ENCODE peak calls at places on chromosomes 6 and 20, in eight cellular contexts. One of them, this sample, is unnamed.
A peak's percentile ranks its signal among the peaks of the same experiment; 100 is the strongest.

GRCh38 chr6:131400054-131400781 is 172.8 kb upstream of the ARG1 start:
- DNase-seq in kidney glomerular epithelial cell: peak; percentile 30
- DNase-seq in stimulated activated naive CD4-positive, alpha-beta T cell treated with Interleukin-2 at 50 U/mL for 16 hours: no peak
- DNase-seq in SJSA1: peak; percentile 56
- DNase-seq in activated T-helper 1 cell treated with anti-CD3 and anti-CD28 coated beads, Interleukin-2, amount 50 U/mL, for 16 hours: no peak
- DNase-seq in amniotic stem cell: peak; percentile 42
- DNase-seq in K562: peak; percentile 12
- DNase-seq in colonic mucosa: no peak
- DNase-seq in this sample: no peak

GRCh38 chr6:30615958-30616810 is 859 bp downstream of the PPP1R10 start:
- DNase-seq in stimulated activated naive CD4-positive, alpha-beta T cell treated with Interleukin-2 at 50 U/mL for 16 hours: peak; percentile 4
- DNase-seq in activated T-helper 1 cell treated with anti-CD3 and anti-CD28 coated beads, Interleukin-2, amount 50 U/mL, for 16 hours: no peak
- DNase-seq in colonic mucosa: no peak
- DNase-seq in amniotic stem cell: no peak
- DNase-seq in kidney glomerular epithelial cell: peak; percentile 14
- DNase-seq in SJSA1: no peak
- DNase-seq in K562: peak; percentile 47
- DNase-seq in this sample: no peak

GRCh38 chr6:141513830-141514229 is 618.9 kb upstream of the GJE1 start:
- DNase-seq in amniotic stem cell: no peak
- DNase-seq in activated T-helper 1 cell treated with anti-CD3 and anti-CD28 coated beads, Interleukin-2, amount 50 U/mL, for 16 hours: no peak
- DNase-seq in kidney glomerular epithelial cell: no peak
- DNase-seq in SJSA1: no peak
- DNase-seq in K562: no peak
- DNase-seq in stimulated activated naive CD4-positive, alpha-beta T cell treated with Interleukin-2 at 50 U/mL for 16 hours: no peak
- DNase-seq in colonic mucosa: no peak
- DNase-seq in this sample: no peak

GRCh38 chr20:1334761-1335160 is 5.8 kb upstream of the SDCBP2 start:
- DNase-seq in activated T-helper 1 cell treated with anti-CD3 and anti-CD28 coated beads, Interleukin-2, amount 50 U/mL, for 16 hours: no peak
- DNase-seq in colonic mucosa: no peak
- DNase-seq in kidney glomerular epithelial cell: no peak
- DNase-seq in amniotic stem cell: no peak
- DNase-seq in SJSA1: peak; percentile 33
- DNase-seq in stimulated activated naive CD4-positive, alpha-beta T cell treated with Interleukin-2 at 50 U/mL for 16 hours: no peak
- DNase-seq in K562: peak; percentile 23
- DNase-seq in this sample: no peak

GRCh38 chr20:48824830-48825550 is 2.8 kb downstream of the PREX1 start:
- DNase-seq in kidney glomerular epithelial cell: no peak
- DNase-seq in SJSA1: peak; percentile 58
- DNase-seq in K562: no peak
- DNase-seq in activated T-helper 1 cell treated with anti-CD3 and anti-CD28 coated beads, Interleukin-2, amount 50 U/mL, for 16 hours: no peak
- DNase-seq in stimulated activated naive CD4-positive, alpha-beta T cell treated with Interleukin-2 at 50 U/mL for 16 hours: no peak
- DNase-seq in amniotic stem cell: no peak
- DNase-seq in colonic mucosa: no peak
- DNase-seq in this sample: no peak

GRCh38 chr6:154447929-154448328 is 62.6 kb downstream of the CNKSR3 start:
- DNase-seq in kidney glomerular epithelial cell: no peak
- DNase-seq in amniotic stem cell: no peak
- DNase-seq in colonic mucosa: no peak
- DNase-seq in activated T-helper 1 cell treated with anti-CD3 and anti-CD28 coated beads, Interleukin-2, amount 50 U/mL, for 16 hours: no peak
- DNase-seq in stimulated activated naive CD4-positive, alpha-beta T cell treated with Interleukin-2 at 50 U/mL for 16 hours: no peak
- DNase-seq in SJSA1: no peak
- DNase-seq in K562: no peak
- DNase-seq in this sample: no peak

GRCh38 chr20:1415667-1416468 is 23.0 kb upstream of the FKBP1A start:
- DNase-seq in K562: peak; percentile 35
- DNase-seq in kidney glomerular epithelial cell: peak; percentile 45
- DNase-seq in SJSA1: peak; percentile 93
- DNase-seq in stimulated activated naive CD4-positive, alpha-beta T cell treated with Interleukin-2 at 50 U/mL for 16 hours: no peak
- DNase-seq in activated T-helper 1 cell treated with anti-CD3 and anti-CD28 coated beads, Interleukin-2, amount 50 U/mL, for 16 hours: no peak
- DNase-seq in colonic mucosa: no peak
- DNase-seq in amniotic stem cell: peak; percentile 73
- DNase-seq in this sample: no peak

GRCh38 chr6:79984261-79984660 is 20.2 kb upstream of the TTK start:
- DNase-seq in colonic mucosa: no peak
- DNase-seq in activated T-helper 1 cell treated with anti-CD3 and anti-CD28 coated beads, Interleukin-2, amount 50 U/mL, for 16 hours: no peak
- DNase-seq in SJSA1: no peak
- DNase-seq in K562: no peak
- DNase-seq in kidney glomerular epithelial cell: peak; percentile 84
- DNase-seq in amniotic stem cell: no peak
- DNase-seq in stimulated activated naive CD4-positive, alpha-beta T cell treated with Interleukin-2 at 50 U/mL for 16 hours: no peak
- DNase-seq in this sample: peak; percentile 11

GRCh38 chr6:75693534-75693933 is 55.5 kb upstream of the MYO6 start:
- DNase-seq in stimulated activated naive CD4-positive, alpha-beta T cell treated with Interleukin-2 at 50 U/mL for 16 hours: no peak
- DNase-seq in amniotic stem cell: no peak
- DNase-seq in colonic mucosa: no peak
- DNase-seq in K562: no peak
- DNase-seq in kidney glomerular epithelial cell: no peak
- DNase-seq in SJSA1: no peak
- DNase-seq in activated T-helper 1 cell treated with anti-CD3 and anti-CD28 coated beads, Interleukin-2, amount 50 U/mL, for 16 hours: no peak
- DNase-seq in this sample: no peak

GRCh38 chr6:68052234-68052633 is 582.8 kb upstream of the ADGRB3 start:
- DNase-seq in amniotic stem cell: no peak
- DNase-seq in stimulated activated naive CD4-positive, alpha-beta T cell treated with Interleukin-2 at 50 U/mL for 16 hours: no peak
- DNase-seq in activated T-helper 1 cell treated with anti-CD3 and anti-CD28 coated beads, Interleukin-2, amount 50 U/mL, for 16 hours: no peak
- DNase-seq in colonic mucosa: no peak
- DNase-seq in kidney glomerular epithelial cell: no peak
- DNase-seq in K562: no peak
- DNase-seq in SJSA1: no peak
- DNase-seq in this sample: no peak

GRCh38 chr6:75611702-75612375 is 10.2 kb downstream of the SENP6 start:
- DNase-seq in stimulated activated naive CD4-positive, alpha-beta T cell treated with Interleukin-2 at 50 U/mL for 16 hours: peak; percentile 20
- DNase-seq in kidney glomerular epithelial cell: no peak
- DNase-seq in K562: no peak
- DNase-seq in colonic mucosa: no peak
- DNase-seq in SJSA1: no peak
- DNase-seq in amniotic stem cell: no peak
- DNase-seq in activated T-helper 1 cell treated with anti-CD3 and anti-CD28 coated beads, Interleukin-2, amount 50 U/mL, for 16 hours: no peak
- DNase-seq in this sample: no peak

GRCh38 chr20:61369731-61370520 is 117.9 kb downstream of the CDH4 start:
- DNase-seq in kidney glomerular epithelial cell: no peak
- DNase-seq in stimulated activated naive CD4-positive, alpha-beta T cell treated with Interleukin-2 at 50 U/mL for 16 hours: no peak
- DNase-seq in SJSA1: no peak
- DNase-seq in activated T-helper 1 cell treated with anti-CD3 and anti-CD28 coated beads, Interleukin-2, amount 50 U/mL, for 16 hours: no peak
- DNase-seq in amniotic stem cell: no peak
- DNase-seq in colonic mucosa: no peak
- DNase-seq in K562: no peak
- DNase-seq in this sample: no peak

GRCh38 chr20:45436732-45437485 is 21.0 kb downstream of the PIGT start:
- DNase-seq in SJSA1: peak; percentile 91
- DNase-seq in kidney glomerular epithelial cell: peak; percentile 78
- DNase-seq in colonic mucosa: peak; percentile 93
- DNase-seq in K562: peak; percentile 88
- DNase-seq in stimulated activated naive CD4-positive, alpha-beta T cell treated with Interleukin-2 at 50 U/mL for 16 hours: peak; percentile 80
- DNase-seq in amniotic stem cell: peak; percentile 58
- DNase-seq in activated T-helper 1 cell treated with anti-CD3 and anti-CD28 coated beads, Interleukin-2, amount 50 U/mL, for 16 hours: peak; percentile 77
- DNase-seq in this sample: peak; percentile 93

GRCh38 chr20:36614781-36615557 is 9.4 kb downstream of the RAB5IF start:
- DNase-seq in activated T-helper 1 cell treated with anti-CD3 and anti-CD28 coated beads, Interleukin-2, amount 50 U/mL, for 16 hours: no peak
- DNase-seq in colonic mucosa: no peak
- DNase-seq in amniotic stem cell: no peak
- DNase-seq in kidney glomerular epithelial cell: peak; percentile 55
- DNase-seq in stimulated activated naive CD4-positive, alpha-beta T cell treated with Interleukin-2 at 50 U/mL for 16 hours: no peak
- DNase-seq in K562: no peak
- DNase-seq in SJSA1: no peak
- DNase-seq in this sample: no peak

GRCh38 chr6:1285589-1286340 is 26.1 kb upstream of the FOXQ1 start:
- DNase-seq in kidney glomerular epithelial cell: peak; percentile 82
- DNase-seq in amniotic stem cell: no peak
- DNase-seq in SJSA1: peak; percentile 83
- DNase-seq in stimulated activated naive CD4-positive, alpha-beta T cell treated with Interleukin-2 at 50 U/mL for 16 hours: no peak
- DNase-seq in K562: no peak
- DNase-seq in activated T-helper 1 cell treated with anti-CD3 and anti-CD28 coated beads, Interleukin-2, amount 50 U/mL, for 16 hours: no peak
- DNase-seq in colonic mucosa: no peak
- DNase-seq in this sample: no peak

GRCh38 chr20:62843656-62844055 is 18.0 kb downstream of the TCFL5 start:
- DNase-seq in amniotic stem cell: no peak
- DNase-seq in colonic mucosa: no peak
- DNase-seq in kidney glomerular epithelial cell: no peak
- DNase-seq in activated T-helper 1 cell treated with anti-CD3 and anti-CD28 coated beads, Interleukin-2, amount 50 U/mL, for 16 hours: no peak
- DNase-seq in SJSA1: no peak
- DNase-seq in K562: no peak
- DNase-seq in stimulated activated naive CD4-positive, alpha-beta T cell treated with Interleukin-2 at 50 U/mL for 16 hours: no peak
- DNase-seq in this sample: no peak

GRCh38 chr6:43494321-43494720 is 15.8 kb downstream of the LRRC73 start:
- DNase-seq in kidney glomerular epithelial cell: no peak
- DNase-seq in SJSA1: no peak
- DNase-seq in colonic mucosa: no peak
- DNase-seq in K562: peak; percentile 49
- DNase-seq in stimulated activated naive CD4-positive, alpha-beta T cell treated with Interleukin-2 at 50 U/mL for 16 hours: no peak
- DNase-seq in activated T-helper 1 cell treated with anti-CD3 and anti-CD28 coated beads, Interleukin-2, amount 50 U/mL, for 16 hours: no peak
- DNase-seq in amniotic stem cell: no peak
- DNase-seq in this sample: no peak

GRCh38 chr6:5146396-5146795 is 61.3 kb downstream of the PPP1R3G start:
- DNase-seq in kidney glomerular epithelial cell: no peak
- DNase-seq in SJSA1: no peak
- DNase-seq in activated T-helper 1 cell treated with anti-CD3 and anti-CD28 coated beads, Interleukin-2, amount 50 U/mL, for 16 hours: no peak
- DNase-seq in colonic mucosa: no peak
- DNase-seq in K562: no peak
- DNase-seq in stimulated activated naive CD4-positive, alpha-beta T cell treated with Interleukin-2 at 50 U/mL for 16 hours: no peak
- DNase-seq in amniotic stem cell: no peak
- DNase-seq in this sample: no peak

GRCh38 chr6:53203483-53203882 is 54.8 kb upstream of the GCM1 start:
- DNase-seq in kidney glomerular epithelial cell: no peak
- DNase-seq in K562: no peak
- DNase-seq in stimulated activated naive CD4-positive, alpha-beta T cell treated with Interleukin-2 at 50 U/mL for 16 hours: no peak
- DNase-seq in colonic mucosa: no peak
- DNase-seq in SJSA1: no peak
- DNase-seq in activated T-helper 1 cell treated with anti-CD3 and anti-CD28 coated beads, Interleukin-2, amount 50 U/mL, for 16 hours: no peak
- DNase-seq in amniotic stem cell: no peak
- DNase-seq in this sample: no peak

GRCh38 chr6:14804444-14805210 is 441.2 kb upstream of the JARID2 start:
- DNase-seq in stimulated activated naive CD4-positive, alpha-beta T cell treated with Interleukin-2 at 50 U/mL for 16 hours: no peak
- DNase-seq in amniotic stem cell: no peak
- DNase-seq in activated T-helper 1 cell treated with anti-CD3 and anti-CD28 coated beads, Interleukin-2, amount 50 U/mL, for 16 hours: no peak
- DNase-seq in colonic mucosa: peak; percentile 95
- DNase-seq in SJSA1: peak; percentile 63
- DNase-seq in K562: no peak
- DNase-seq in kidney glomerular epithelial cell: no peak
- DNase-seq in this sample: peak; percentile 93

GRCh38 chr6:35140991-35141720 is at the start of gene TCP11:
- DNase-seq in kidney glomerular epithelial cell: no peak
- DNase-seq in K562: peak; percentile 57
- DNase-seq in SJSA1: no peak
- DNase-seq in amniotic stem cell: no peak
- DNase-seq in colonic mucosa: peak; percentile 50
- DNase-seq in activated T-helper 1 cell treated with anti-CD3 and anti-CD28 coated beads, Interleukin-2, amount 50 U/mL, for 16 hours: no peak
- DNase-seq in stimulated activated naive CD4-positive, alpha-beta T cell treated with Interleukin-2 at 50 U/mL for 16 hours: peak; percentile 18
- DNase-seq in this sample: peak; percentile 42

GRCh38 chr6:17730078-17730704 is 23.5 kb upstream of the NUP153 start:
- DNase-seq in amniotic stem cell: no peak
- DNase-seq in K562: no peak
- DNase-seq in colonic mucosa: no peak
- DNase-seq in kidney glomerular epithelial cell: no peak
- DNase-seq in stimulated activated naive CD4-positive, alpha-beta T cell treated with Interleukin-2 at 50 U/mL for 16 hours: no peak
- DNase-seq in activated T-helper 1 cell treated with anti-CD3 and anti-CD28 coated beads, Interleukin-2, amount 50 U/mL, for 16 hours: no peak
- DNase-seq in SJSA1: no peak
- DNase-seq in this sample: no peak

GRCh38 chr6:72084992-72085569 is 198.7 kb downstream of the RIMS1 start:
- DNase-seq in K562: no peak
- DNase-seq in SJSA1: no peak
- DNase-seq in activated T-helper 1 cell treated with anti-CD3 and anti-CD28 coated beads, Interleukin-2, amount 50 U/mL, for 16 hours: no peak
- DNase-seq in amniotic stem cell: peak; percentile 13
- DNase-seq in stimulated activated naive CD4-positive, alpha-beta T cell treated with Interleukin-2 at 50 U/mL for 16 hours: no peak
- DNase-seq in colonic mucosa: no peak
- DNase-seq in kidney glomerular epithelial cell: peak; percentile 3
- DNase-seq in this sample: no peak

GRCh38 chr20:24998121-24998520 is 5.6 kb upstream of the APMAP start:
- DNase-seq in SJSA1: peak; percentile 16
- DNase-seq in colonic mucosa: no peak
- DNase-seq in activated T-helper 1 cell treated with anti-CD3 and anti-CD28 coated beads, Interleukin-2, amount 50 U/mL, for 16 hours: no peak
- DNase-seq in K562: no peak
- DNase-seq in stimulated activated naive CD4-positive, alpha-beta T cell treated with Interleukin-2 at 50 U/mL for 16 hours: no peak
- DNase-seq in kidney glomerular epithelial cell: no peak
- DNase-seq in amniotic stem cell: no peak
- DNase-seq in this sample: no peak

GRCh38 chr6:74268821-74269600 is 573.0 kb downstream of the CD109 start:
- DNase-seq in K562: no peak
- DNase-seq in colonic mucosa: no peak
- DNase-seq in stimulated activated naive CD4-positive, alpha-beta T cell treated with Interleukin-2 at 50 U/mL for 16 hours: no peak
- DNase-seq in SJSA1: no peak
- DNase-seq in kidney glomerular epithelial cell: no peak
- DNase-seq in activated T-helper 1 cell treated with anti-CD3 and anti-CD28 coated beads, Interleukin-2, amount 50 U/mL, for 16 hours: no peak
- DNase-seq in amniotic stem cell: no peak
- DNase-seq in this sample: no peak

GRCh38 chr20:732727-733126 is 35.6 kb downstream of the SLC52A3 start:
- DNase-seq in activated T-helper 1 cell treated with anti-CD3 and anti-CD28 coated beads, Interleukin-2, amount 50 U/mL, for 16 hours: no peak
- DNase-seq in SJSA1: no peak
- DNase-seq in colonic mucosa: no peak
- DNase-seq in stimulated activated naive CD4-positive, alpha-beta T cell treated with Interleukin-2 at 50 U/mL for 16 hours: no peak
- DNase-seq in K562: no peak
- DNase-seq in kidney glomerular epithelial cell: no peak
- DNase-seq in amniotic stem cell: no peak
- DNase-seq in this sample: no peak

GRCh38 chr20:52974155-52974554 is 2.0 kb downstream of the TSHZ2 start:
- DNase-seq in K562: no peak
- DNase-seq in kidney glomerular epithelial cell: peak; percentile 17
- DNase-seq in amniotic stem cell: no peak
- DNase-seq in colonic mucosa: no peak
- DNase-seq in SJSA1: no peak
- DNase-seq in activated T-helper 1 cell treated with anti-CD3 and anti-CD28 coated beads, Interleukin-2, amount 50 U/mL, for 16 hours: no peak
- DNase-seq in stimulated activated naive CD4-positive, alpha-beta T cell treated with Interleukin-2 at 50 U/mL for 16 hours: peak; percentile 32
- DNase-seq in this sample: no peak

GRCh38 chr6:28789553-28790083 is 134.2 kb downstream of the TRIM27 start:
- DNase-seq in amniotic stem cell: no peak
- DNase-seq in stimulated activated naive CD4-positive, alpha-beta T cell treated with Interleukin-2 at 50 U/mL for 16 hours: no peak
- DNase-seq in kidney glomerular epithelial cell: peak; percentile 53
- DNase-seq in activated T-helper 1 cell treated with anti-CD3 and anti-CD28 coated beads, Interleukin-2, amount 50 U/mL, for 16 hours: no peak
- DNase-seq in K562: peak; percentile 62
- DNase-seq in colonic mucosa: peak; percentile 24
- DNase-seq in SJSA1: peak; percentile 52
- DNase-seq in this sample: no peak

GRCh38 chr6:45801471-45802289 is 214.0 kb downstream of the CLIC5 start:
- DNase-seq in amniotic stem cell: no peak
- DNase-seq in kidney glomerular epithelial cell: no peak
- DNase-seq in K562: no peak
- DNase-seq in colonic mucosa: no peak
- DNase-seq in activated T-helper 1 cell treated with anti-CD3 and anti-CD28 coated beads, Interleukin-2, amount 50 U/mL, for 16 hours: peak; percentile 2
- DNase-seq in SJSA1: no peak
- DNase-seq in stimulated activated naive CD4-positive, alpha-beta T cell treated with Interleukin-2 at 50 U/mL for 16 hours: peak; percentile 60
- DNase-seq in this sample: no peak

GRCh38 chr6:47306887-47307286 is 2.8 kb downstream of the TNFRSF21 start:
- DNase-seq in kidney glomerular epithelial cell: peak; percentile 9
- DNase-seq in SJSA1: no peak
- DNase-seq in K562: no peak
- DNase-seq in activated T-helper 1 cell treated with anti-CD3 and anti-CD28 coated beads, Interleukin-2, amount 50 U/mL, for 16 hours: no peak
- DNase-seq in colonic mucosa: no peak
- DNase-seq in stimulated activated naive CD4-positive, alpha-beta T cell treated with Interleukin-2 at 50 U/mL for 16 hours: no peak
- DNase-seq in amniotic stem cell: no peak
- DNase-seq in this sample: no peak

GRCh38 chr6:126698732-126699240 is 358.9 kb downstream of the CENPW start:
- DNase-seq in stimulated activated naive CD4-positive, alpha-beta T cell treated with Interleukin-2 at 50 U/mL for 16 hours: no peak
- DNase-seq in K562: no peak
- DNase-seq in amniotic stem cell: no peak
- DNase-seq in colonic mucosa: no peak
- DNase-seq in kidney glomerular epithelial cell: no peak
- DNase-seq in activated T-helper 1 cell treated with anti-CD3 and anti-CD28 coated beads, Interleukin-2, amount 50 U/mL, for 16 hours: no peak
- DNase-seq in SJSA1: no peak
- DNase-seq in this sample: no peak

GRCh38 chr20:63699466-63700198 is 3.2 kb downstream of the TNFRSF6B start:
- DNase-seq in kidney glomerular epithelial cell: no peak
- DNase-seq in activated T-helper 1 cell treated with anti-CD3 and anti-CD28 coated beads, Interleukin-2, amount 50 U/mL, for 16 hours: no peak
- DNase-seq in K562: no peak
- DNase-seq in colonic mucosa: no peak
- DNase-seq in stimulated activated naive CD4-positive, alpha-beta T cell treated with Interleukin-2 at 50 U/mL for 16 hours: no peak
- DNase-seq in SJSA1: no peak
- DNase-seq in amniotic stem cell: no peak
- DNase-seq in this sample: no peak

GRCh38 chr20:59743767-59744485 is 139.6 kb downstream of the PHACTR3 start:
- DNase-seq in K562: no peak
- DNase-seq in colonic mucosa: peak; percentile 26
- DNase-seq in stimulated activated naive CD4-positive, alpha-beta T cell treated with Interleukin-2 at 50 U/mL for 16 hours: no peak
- DNase-seq in SJSA1: no peak
- DNase-seq in activated T-helper 1 cell treated with anti-CD3 and anti-CD28 coated beads, Interleukin-2, amount 50 U/mL, for 16 hours: no peak
- DNase-seq in amniotic stem cell: no peak
- DNase-seq in kidney glomerular epithelial cell: no peak
- DNase-seq in this sample: no peak

GRCh38 chr6:131949909-131950766 is 1.0 kb downstream of the CCN2 start:
- DNase-seq in activated T-helper 1 cell treated with anti-CD3 and anti-CD28 coated beads, Interleukin-2, amount 50 U/mL, for 16 hours: no peak
- DNase-seq in kidney glomerular epithelial cell: peak; percentile 85
- DNase-seq in stimulated activated naive CD4-positive, alpha-beta T cell treated with Interleukin-2 at 50 U/mL for 16 hours: no peak
- DNase-seq in K562: no peak
- DNase-seq in SJSA1: peak; percentile 86
- DNase-seq in colonic mucosa: peak; percentile 83
- DNase-seq in amniotic stem cell: peak; percentile 94
- DNase-seq in this sample: peak; percentile 83